ENCODE peak calls at places on chromosome 10, in four cellular contexts. One of them, this sample, is unnamed.

GRCh38 chr10:10995120-10995519 is 22.6 kb upstream of the CELF2 start:
- DNase-seq in HCT116: no peak
- DNase-seq in PC-3: no peak
- DNase-seq in GM23248: no peak
- DNase-seq in this sample: no peak

GRCh38 chr10:50260791-50261281 is 9.5 kb upstream of the ASAH2 start:
- DNase-seq in HCT116: no peak
- DNase-seq in PC-3: no peak
- DNase-seq in GM23248: peak
- DNase-seq in this sample: no peak

GRCh38 chr10:28776519-28776918 is 99.2 kb downstream of the BAMBI start:
- DNase-seq in PC-3: no peak
- DNase-seq in GM23248: no peak
- DNase-seq in HCT116: no peak
- DNase-seq in this sample: no peak

GRCh38 chr10:22218448-22218847 is 633 bp upstream of the EBLN1 start:
- DNase-seq in GM23248: no peak
- DNase-seq in PC-3: no peak
- DNase-seq in HCT116: peak
- DNase-seq in this sample: no peak

GRCh38 chr10:123402656-123403055 is 248.5 kb downstream of the BUB3 start:
- DNase-seq in GM23248: no peak
- DNase-seq in PC-3: no peak
- DNase-seq in HCT116: no peak
- DNase-seq in this sample: no peak

GRCh38 chr10:21406595-21407218 is 118.8 kb downstream of the SKIDA1 start:
- DNase-seq in HCT116: no peak
- DNase-seq in GM23248: peak
- DNase-seq in PC-3: no peak
- DNase-seq in this sample: no peak

GRCh38 chr10:95249467-95249866 is 41.3 kb downstream of the PDLIM1 start:
- DNase-seq in GM23248: no peak
- DNase-seq in HCT116: no peak
- DNase-seq in PC-3: no peak
- DNase-seq in this sample: no peak

GRCh38 chr10:6737758-6738463 is 157.8 kb upstream of the PRKCQ start:
- DNase-seq in PC-3: peak
- DNase-seq in GM23248: peak
- DNase-seq in HCT116: no peak
- DNase-seq in this sample: peak

GRCh38 chr10:77926566-77927342 is at the start of gene DLG5:
- DNase-seq in HCT116: no peak
- DNase-seq in PC-3: peak
- DNase-seq in GM23248: peak
- DNase-seq in this sample: peak

GRCh38 chr10:11424456-11425287 is 186.8 kb downstream of the USP6NL start:
- DNase-seq in GM23248: peak
- DNase-seq in HCT116: peak
- DNase-seq in PC-3: peak
- DNase-seq in this sample: peak

GRCh38 chr10:29795856-29796255 is 161.1 kb upstream of the SVIL start:
- DNase-seq in GM23248: peak
- DNase-seq in HCT116: no peak
- DNase-seq in PC-3: peak
- DNase-seq in this sample: no peak

GRCh38 chr10:105974803-105975456 is 1189.6 kb downstream of the SORCS1 start:
- DNase-seq in HCT116: no peak
- DNase-seq in PC-3: peak
- DNase-seq in GM23248: peak
- DNase-seq in this sample: peak

GRCh38 chr10:114974625-114975421 is 36.8 kb downstream of the TRUB1 start:
- DNase-seq in GM23248: no peak
- DNase-seq in PC-3: no peak
- DNase-seq in HCT116: no peak
- DNase-seq in this sample: no peak

GRCh38 chr10:11035318-11035920 is 17.7 kb downstream of the CELF2 start:
- DNase-seq in GM23248: peak
- DNase-seq in HCT116: no peak
- DNase-seq in PC-3: peak
- DNase-seq in this sample: peak

GRCh38 chr10:17113889-17114288 is 15.7 kb downstream of the CUBN start:
- DNase-seq in PC-3: no peak
- DNase-seq in GM23248: peak
- DNase-seq in HCT116: no peak
- DNase-seq in this sample: peak

GRCh38 chr10:22630229-22631174 is 83.9 kb downstream of the PIP4K2A start:
- DNase-seq in GM23248: peak
- DNase-seq in HCT116: no peak
- DNase-seq in PC-3: no peak
- DNase-seq in this sample: no peak

GRCh38 chr10:125063256-125063945 is 97.0 kb downstream of the CTBP2 start:
- DNase-seq in PC-3: no peak
- DNase-seq in GM23248: no peak
- DNase-seq in HCT116: no peak
- DNase-seq in this sample: no peak

GRCh38 chr10:125066704-125067447 is 93.5 kb downstream of the CTBP2 start:
- DNase-seq in PC-3: no peak
- DNase-seq in GM23248: no peak
- DNase-seq in HCT116: no peak
- DNase-seq in this sample: no peak

GRCh38 chr10:125062244-125063208 is 97.8 kb downstream of the CTBP2 start:
- DNase-seq in HCT116: no peak
- DNase-seq in PC-3: no peak
- DNase-seq in GM23248: no peak
- DNase-seq in this sample: no peak

GRCh38 chr10:125067764-125068163 is 92.6 kb downstream of the CTBP2 start:
- DNase-seq in HCT116: no peak
- DNase-seq in PC-3: no peak
- DNase-seq in GM23248: no peak
- DNase-seq in this sample: no peak

GRCh38 chr10:125064681-125065492 is 95.5 kb downstream of the CTBP2 start:
- DNase-seq in HCT116: peak
- DNase-seq in GM23248: peak
- DNase-seq in PC-3: peak
- DNase-seq in this sample: peak
- TF ChIP-seq EZH2phosphoT487 in HCT116: no peak
- TF ChIP-seq EZH2phosphoT487 in GM23248: no peak
- TF ChIP-seq EZH2phosphoT487 in PC-3: no peak
- TF ChIP-seq EZH2phosphoT487 in this sample: no peak

GRCh38 chr10:89744021-89744420 is 42.6 kb downstream of the KIF20B start:
- DNase-seq in HCT116: no peak
- DNase-seq in PC-3: peak
- DNase-seq in GM23248: peak
- DNase-seq in this sample: no peak
- TF ChIP-seq EZH2phosphoT487 in HCT116: no peak
- TF ChIP-seq EZH2phosphoT487 in PC-3: no peak
- TF ChIP-seq EZH2phosphoT487 in GM23248: no peak
- TF ChIP-seq EZH2phosphoT487 in this sample: no peak

GRCh38 chr10:71581376-71581775 is 138.2 kb downstream of the C10orf105 start:
- DNase-seq in PC-3: no peak
- DNase-seq in HCT116: no peak
- DNase-seq in GM23248: no peak
- DNase-seq in this sample: no peak
- TF ChIP-seq EZH2phosphoT487 in PC-3: no peak
- TF ChIP-seq EZH2phosphoT487 in HCT116: no peak
- TF ChIP-seq EZH2phosphoT487 in GM23248: no peak
- TF ChIP-seq EZH2phosphoT487 in this sample: no peak

DNA sequence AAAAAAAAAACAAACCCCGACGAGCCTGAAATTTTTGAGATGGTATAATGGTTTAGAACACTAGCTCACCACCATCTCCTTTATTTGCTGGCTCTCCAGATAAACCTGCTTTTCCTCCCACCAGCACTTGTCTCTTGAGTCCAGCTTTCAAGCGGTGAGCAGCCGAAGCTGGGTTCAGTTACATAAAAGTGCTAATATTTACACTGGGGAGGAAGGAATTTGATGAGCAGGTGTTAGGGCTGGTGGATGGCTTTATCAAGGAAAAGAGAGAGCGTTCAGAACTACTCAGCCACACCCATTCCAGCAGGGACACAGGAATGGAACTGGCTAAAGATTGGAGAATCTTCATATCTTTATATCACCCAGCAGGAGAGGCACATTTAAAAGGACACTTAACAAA is 6.6 kb upstream of the CALML3 start:
- DNase-seq in HCT116: no peak
- DNase-seq in GM23248: no peak
- DNase-seq in PC-3: peak
- DNase-seq in this sample: peak
- TF ChIP-seq EZH2phosphoT487 in HCT116: no peak
- TF ChIP-seq EZH2phosphoT487 in GM23248: no peak
- TF ChIP-seq EZH2phosphoT487 in PC-3: no peak
- TF ChIP-seq EZH2phosphoT487 in this sample: no peak

GRCh38 chr10:104036518-104037260 is 49.0 kb downstream of the COL17A1 start:
- DNase-seq in HCT116: no peak
- DNase-seq in PC-3: no peak
- DNase-seq in GM23248: no peak
- DNase-seq in this sample: no peak
- TF ChIP-seq EZH2phosphoT487 in HCT116: no peak
- TF ChIP-seq EZH2phosphoT487 in PC-3: no peak
- TF ChIP-seq EZH2phosphoT487 in GM23248: no peak
- TF ChIP-seq EZH2phosphoT487 in this sample: no peak

DNA sequence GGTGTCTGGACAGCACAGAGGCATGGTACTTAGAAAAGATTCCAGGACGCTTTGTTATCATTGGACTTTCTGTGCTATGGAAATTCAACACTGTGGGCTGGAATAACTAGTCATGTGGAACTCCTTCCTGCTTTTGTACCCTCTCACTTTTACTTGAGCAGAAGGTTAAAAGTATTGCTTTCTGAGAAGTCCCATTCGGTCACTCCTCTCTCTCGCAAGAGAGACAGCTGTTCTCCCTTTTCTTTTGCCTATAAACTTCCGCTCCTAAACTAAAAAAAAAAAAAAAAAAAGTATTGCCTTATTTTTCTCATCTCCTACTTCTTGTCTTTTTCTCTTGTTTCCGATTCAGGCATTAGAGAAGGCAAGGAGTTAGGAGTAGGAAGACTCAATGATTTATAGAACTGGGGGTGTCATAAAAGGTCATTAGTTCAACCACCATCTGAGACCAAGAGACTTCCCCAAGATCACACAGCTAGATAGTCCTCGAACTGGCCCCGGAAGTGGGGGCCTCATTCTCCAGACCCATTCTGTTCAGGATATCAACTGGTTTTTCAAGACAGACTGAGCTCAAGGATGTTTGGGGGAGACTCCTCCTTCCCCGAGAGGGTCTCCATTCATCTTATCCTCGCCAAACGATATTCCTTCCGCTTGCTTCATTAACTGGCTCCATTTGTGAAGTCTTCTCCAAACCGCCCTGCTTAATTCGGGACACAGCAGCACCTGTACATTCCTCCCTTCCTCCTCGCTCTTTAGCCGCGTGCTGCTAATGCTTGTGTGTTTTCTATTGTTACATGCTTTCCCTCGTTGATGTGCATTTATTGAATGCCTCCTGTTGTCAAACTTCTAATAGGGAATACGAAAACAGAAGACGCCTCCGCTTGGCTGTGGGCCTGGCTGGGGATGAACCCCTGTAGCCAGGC is 960 bp upstream of the INPP5F start:
- DNase-seq in GM23248: peak
- DNase-seq in HCT116: no peak
- DNase-seq in PC-3: no peak
- DNase-seq in this sample: no peak
- TF ChIP-seq EZH2phosphoT487 in GM23248: no peak
- TF ChIP-seq EZH2phosphoT487 in HCT116: no peak
- TF ChIP-seq EZH2phosphoT487 in PC-3: no peak
- TF ChIP-seq EZH2phosphoT487 in this sample: no peak

GRCh38 chr10:132607491-132607890 is 69.9 kb downstream of the INPP5A start:
- DNase-seq in PC-3: no peak
- DNase-seq in GM23248: no peak
- DNase-seq in HCT116: no peak
- DNase-seq in this sample: no peak

GRCh38 chr10:132606031-132606491 is 68.5 kb downstream of the INPP5A start:
- DNase-seq in GM23248: no peak
- DNase-seq in PC-3: no peak
- DNase-seq in HCT116: no peak
- DNase-seq in this sample: no peak

GRCh38 chr10:132605390-132605789 is 67.8 kb downstream of the INPP5A start:
- DNase-seq in PC-3: no peak
- DNase-seq in GM23248: no peak
- DNase-seq in HCT116: no peak
- DNase-seq in this sample: no peak

GRCh38 chr10:132607961-132608495 is 70.4 kb downstream of the INPP5A start:
- DNase-seq in HCT116: no peak
- DNase-seq in GM23248: no peak
- DNase-seq in PC-3: no peak
- DNase-seq in this sample: no peak

GRCh38 chr10:132606536-132607316 is 69.1 kb downstream of the INPP5A start:
- DNase-seq in HCT116: no peak
- DNase-seq in GM23248: no peak
- DNase-seq in PC-3: no peak
- DNase-seq in this sample: no peak
- TF ChIP-seq EZH2phosphoT487 in HCT116: no peak
- TF ChIP-seq EZH2phosphoT487 in GM23248: no peak
- TF ChIP-seq EZH2phosphoT487 in PC-3: no peak
- TF ChIP-seq EZH2phosphoT487 in this sample: no peak

DNA sequence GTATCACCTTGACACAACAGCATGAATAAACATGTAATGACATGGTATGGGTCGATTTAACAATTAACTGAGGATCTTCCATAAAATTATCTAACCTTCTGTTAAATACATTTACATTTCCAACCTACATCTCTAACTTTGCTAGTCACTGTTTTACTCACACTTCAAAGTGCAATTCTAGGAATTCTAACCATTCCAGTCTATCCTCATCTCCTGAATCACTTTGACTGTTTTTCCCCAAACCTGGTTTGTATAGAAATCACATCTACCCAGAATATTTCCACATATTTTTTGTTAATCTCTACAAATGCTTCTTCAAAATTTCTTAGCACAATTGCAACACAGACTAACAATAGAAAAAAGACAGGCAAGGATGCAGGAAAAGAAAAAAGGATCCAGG is 6.2 kb downstream of the ABI1 start:
- DNase-seq in HCT116: no peak
- DNase-seq in PC-3: no peak
- DNase-seq in GM23248: peak
- DNase-seq in this sample: no peak
- TF ChIP-seq EZH2phosphoT487 in HCT116: no peak
- TF ChIP-seq EZH2phosphoT487 in PC-3: no peak
- TF ChIP-seq EZH2phosphoT487 in GM23248: no peak
- TF ChIP-seq EZH2phosphoT487 in this sample: no peak

This sample was measured in hepatocyte.